ENCODE peak calls at places on chromosomes 4 and X, in eight cellular contexts. G is brain microvascular endothelial cell, A is GM23338, F is H9, B is suprapubic skin, D is ascending aorta, Z is kidney, P is bronchial epithelial cell. L is an unnamed sample.

GRCh38 chr4:147488551-147488950 is 7.7 kb downstream of the EDNRA start:
- DNase-seq in G (no peak), A (no peak), F (no peak), B (no peak), D (no peak), Z (no peak), P (no peak), L (no peak)

GRCh38 chrX:140765043-140765784 is 55.7 kb downstream of the LINC00632 start:
- DNase-seq in G (peak), A (peak), F (no peak), B (no peak), D (no peak), Z (no peak), P (no peak), L (no peak)

GRCh38 chr4:109266891-109267290 is 35.6 kb downstream of the COL25A1 start:
- DNase-seq in G (no peak), A (no peak), F (no peak), B (no peak), D (no peak), Z (no peak), P (no peak), L (no peak)

GRCh38 chr4:89755210-89755609 is 81.8 kb downstream of the SNCA start:
- DNase-seq in G (no peak), A (peak), F (no peak), B (no peak), D (no peak), Z (no peak), P (no peak), L (no peak)

GRCh38 chr4:6641164-6641970 is 882 bp downstream of the MRFAP1 start:
- DNase-seq in G (peak), A (peak), F (no peak), B (peak), D (no peak), Z (no peak), P (peak), L (no peak)

GRCh38 chr4:38509551-38509950 is 154.4 kb upstream of the KLF3 start:
- DNase-seq in G (no peak), A (no peak), F (no peak), B (no peak), D (no peak), Z (no peak), P (no peak), L (no peak)

GRCh38 chr4:112910109-112910736 is 139.2 kb upstream of the ANK2 start:
- DNase-seq in G (peak), A (no peak), F (no peak), B (no peak), D (no peak), Z (no peak), P (no peak), L (no peak)

GRCh38 chr4:156829194-156829593 is 142.4 kb downstream of the PDGFC start:
- DNase-seq in G (no peak), A (no peak), F (no peak), B (no peak), D (no peak), Z (no peak), P (peak), L (no peak)

GRCh38 chrX:112819013-112819635 is 21.5 kb downstream of the AMOT start:
- DNase-seq in G (no peak), A (no peak), F (no peak), B (no peak), D (no peak), Z (no peak), P (peak), L (no peak)

GRCh38 chr4:20086768-20087167 is 164.9 kb upstream of the SLIT2 start:
- DNase-seq in G (no peak), A (peak), F (no peak), B (no peak), D (no peak), Z (no peak), P (no peak), L (no peak)

GRCh38 chr4:114277690-114278089 is 298.2 kb upstream of the ARSJ start:
- DNase-seq in G (peak), A (no peak), F (no peak), B (no peak), D (no peak), Z (no peak), P (peak), L (no peak)

GRCh38 chrX:153772608-153773217 is 8.1 kb upstream of the SRPK3 start:
- DNase-seq in G (no peak), A (no peak), F (no peak), B (no peak), D (no peak), Z (peak), P (no peak), L (no peak)

GRCh38 chr4:102826105-102826889 is 1.1 kb downstream of the UBE2D3 start:
- DNase-seq in G (no peak), A (no peak), F (no peak), B (peak), D (no peak), Z (no peak), P (no peak), L (no peak)

GRCh38 chr4:84985952-84986351 is 19.5 kb upstream of the WDFY3 start:
- DNase-seq in G (peak), A (no peak), F (no peak), B (no peak), D (no peak), Z (no peak), P (peak), L (no peak)

GRCh38 chr4:22596384-22596783 is 80.5 kb upstream of the ADGRA3 start:
- DNase-seq in G (no peak), A (no peak), F (no peak), B (no peak), D (no peak), Z (no peak), P (no peak), L (no peak)

GRCh38 chrX:10620121-10620699 is at the start of gene MID1:
- DNase-seq in G (peak), A (peak), F (peak), B (peak), D (peak), Z (peak), P (peak), L (no peak)

GRCh38 chr4:117481742-117482141 is 396.4 kb upstream of the TRAM1L1 start:
- DNase-seq in G (peak), A (no peak), F (no peak), B (no peak), D (no peak), Z (no peak), P (peak), L (no peak)

GRCh38 chr4:81844717-81845116 is 373.0 kb upstream of the RASGEF1B start:
- DNase-seq in G (peak), A (peak), F (peak), B (no peak), D (no peak), Z (no peak), P (peak), L (no peak)

GRCh38 chr4:61202638-61203495 is 2.7 kb downstream of the ADGRL3 start:
- DNase-seq in G (peak), A (peak), F (peak), B (no peak), D (no peak), Z (no peak), P (peak), L (no peak)

GRCh38 chr4:82589756-82590155 is 28.0 kb upstream of the TMEM150C start:
- DNase-seq in G (no peak), A (no peak), F (no peak), B (no peak), D (no peak), Z (no peak), P (peak), L (no peak)

GRCh38 chr4:140367738-140368137 is 5.7 kb upstream of the SCOC start:
- DNase-seq in G (peak), A (no peak), F (no peak), B (no peak), D (no peak), Z (no peak), P (peak), L (no peak)

GRCh38 chr4:84870398-84871163 is 95.9 kb downstream of the WDFY3 start:
- DNase-seq in G (peak), A (peak), F (peak), B (no peak), D (no peak), Z (no peak), P (peak), L (no peak)

GRCh38 chr4:23788027-23788426 is 101.8 kb downstream of the PPARGC1A start:
- DNase-seq in G (no peak), A (no peak), F (no peak), B (no peak), D (no peak), Z (no peak), P (no peak), L (no peak)

GRCh38 chrX:80432863-80433262 is 12.6 kb downstream of the TENT5D start:
- DNase-seq in G (no peak), A (no peak), F (no peak), B (no peak), D (no peak), Z (no peak), P (no peak), L (no peak)

GRCh38 chr4:142960134-142960533 is 114.0 kb upstream of the INPP4B start:
- DNase-seq in G (no peak), A (no peak), F (no peak), B (no peak), D (no peak), Z (no peak), P (peak), L (no peak)

DNA sequence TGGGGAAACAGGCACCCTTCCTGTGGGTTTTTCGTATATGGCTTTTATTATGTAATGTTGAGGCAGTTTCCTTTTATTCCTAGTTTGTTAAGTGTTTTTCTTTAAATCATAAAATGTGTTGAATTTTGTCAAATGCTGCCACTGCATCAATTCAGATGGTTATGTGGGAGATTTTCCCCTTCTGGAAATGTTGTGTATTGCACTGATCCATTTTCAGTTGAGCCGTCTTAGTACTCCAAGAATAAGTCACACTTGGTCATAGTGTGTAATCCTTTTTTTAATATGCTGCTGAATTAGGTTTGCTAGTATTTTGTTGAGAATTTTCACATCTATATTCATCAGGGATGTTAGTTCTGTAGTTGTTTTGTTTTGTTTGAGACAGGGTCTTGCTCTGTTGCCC is 9.5 kb upstream of the CTBP1 start:
- DNase-seq in G (no peak), A (no peak), F (no peak), B (no peak), D (no peak), Z (no peak), P (no peak), L (no peak)
- TF ChIP-seq CTCF in G (peak), A (peak), F (peak), B (no peak), D (no peak), Z (no peak), P (no peak), L (peak)

DNA sequence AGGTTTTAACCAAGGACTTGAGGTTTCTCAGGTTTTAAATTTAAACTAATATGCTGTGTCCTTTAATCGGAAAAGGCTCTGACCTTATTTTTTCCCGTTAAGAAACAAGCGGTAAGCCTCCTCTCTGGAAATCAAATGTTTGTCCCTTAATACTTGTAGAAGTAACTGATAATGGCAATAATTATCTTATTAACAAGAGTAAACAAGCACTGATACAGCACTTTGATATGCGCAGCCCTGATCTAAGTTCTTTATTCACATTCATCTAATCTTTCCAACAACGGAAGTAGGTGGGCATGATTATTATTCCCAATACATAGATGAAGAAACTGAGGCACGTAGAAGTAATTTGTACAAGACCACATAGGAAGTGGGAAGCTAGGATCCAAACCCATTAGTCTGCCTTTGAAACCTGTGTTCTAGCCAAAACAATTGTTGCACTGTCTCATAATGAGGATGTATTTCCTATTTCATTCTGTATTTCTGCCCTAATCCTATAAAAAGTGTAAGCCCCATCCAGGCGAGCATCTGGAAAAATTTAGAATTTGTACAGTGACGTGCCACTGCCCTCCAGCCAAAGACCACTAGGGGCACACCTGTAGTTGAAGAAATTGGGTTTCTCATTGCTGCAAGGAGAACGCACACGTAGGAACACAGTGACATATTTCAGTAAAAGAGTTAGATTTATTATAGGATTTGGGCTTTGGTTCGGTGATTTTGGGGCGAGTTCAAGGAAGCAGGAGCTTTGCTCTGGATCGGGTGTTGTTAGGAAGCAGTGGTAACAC is 605 bp downstream of the CXorf58 start:
- DNase-seq in G (no peak), A (peak), F (peak), B (no peak), D (no peak), Z (no peak), P (no peak), L (no peak)
- TF ChIP-seq CTCF in G (peak), A (peak), F (peak), B (no peak), D (no peak), Z (no peak), P (peak), L (peak)

DNA sequence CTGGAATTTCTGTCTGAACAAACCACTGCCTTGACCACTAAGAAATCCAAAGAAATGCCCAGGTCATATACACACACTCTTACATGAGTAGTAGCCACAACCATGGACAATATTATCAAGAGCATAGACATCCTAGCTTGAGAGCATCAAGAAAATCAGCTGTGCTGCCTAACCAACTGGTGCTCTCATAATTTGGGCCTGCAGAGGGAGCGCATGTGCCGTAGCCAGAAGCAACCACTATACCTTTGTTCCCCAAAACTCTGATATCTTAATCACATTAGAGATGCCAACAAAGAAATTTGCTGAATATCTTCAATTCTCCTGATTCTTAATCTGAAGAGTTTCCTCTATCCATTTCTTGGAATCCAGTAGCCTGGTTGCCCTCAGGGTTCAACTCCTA is 163.6 kb downstream of the ZNF674 start:
- DNase-seq in G (peak), A (peak), F (peak), B (no peak), D (no peak), Z (no peak), P (peak), L (no peak)
- TF ChIP-seq CTCF in G (peak), A (peak), F (peak), B (peak), D (peak), Z (no peak), P (peak), L (peak)

DNA sequence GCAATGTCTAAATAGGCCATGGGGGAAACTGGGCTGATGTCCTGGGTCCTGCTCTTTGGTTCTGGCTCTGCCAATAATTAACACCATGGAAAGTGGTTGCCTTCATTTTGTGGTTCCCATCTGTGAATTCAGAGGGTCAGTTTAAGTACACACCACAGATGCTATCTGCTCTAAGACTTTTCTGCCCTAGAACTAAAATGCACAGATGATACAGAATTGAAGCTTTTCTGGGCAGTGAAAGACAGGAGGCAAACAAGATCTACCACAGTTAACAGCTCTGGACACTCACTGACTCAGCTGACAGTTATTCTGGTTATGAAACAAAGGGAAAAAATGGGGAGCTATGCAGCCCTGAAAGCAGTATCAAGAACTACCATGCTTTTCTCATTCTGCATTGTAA is 37.3 kb downstream of the APBB2 start:
- DNase-seq in G (peak), A (no peak), F (no peak), B (no peak), D (no peak), Z (no peak), P (peak), L (no peak)
- TF ChIP-seq CTCF in G (peak), A (no peak), F (no peak), B (no peak), D (peak), Z (no peak), P (no peak), L (peak)

L was measured in osteocyte.